ENCODE peak calls at places on chromosomes 5 and 9, in nine cellular contexts. G is tibial artery; D is ovary; S is aorta; J is lower lobe of right lung; X is heart right ventricle; C is right cardiac atrium; O is CD8-positive, alpha-beta T cell; E is CD4-positive, alpha-beta memory T cell. U is an unnamed sample. For H3K27me3, the result is how much of the 10 kb centered on the place peaks cover.

GRCh38 chr9:26245072-26245471 is 566.8 kb upstream of the TUSC1 start:
- DNase-seq in C (no peak), O (no peak), D (no peak), G (no peak), J (no peak), X (no peak), S (no peak), E (no peak), U (no peak)

GRCh38 chr5:179355976-179356968 is 11.0 kb upstream of the ADAMTS2 start:
- DNase-seq in S (no peak), E (no peak), D (peak), X (no peak), G (peak), J (no peak), C (peak), O (no peak), U (no peak)

GRCh38 chr5:124740055-124740454 is 6.4 kb downstream of the ZNF608 start:
- DNase-seq in D (no peak), J (no peak), C (no peak), E (no peak), S (no peak), X (no peak), G (no peak), O (no peak), U (no peak)

GRCh38 chr9:136020206-136020605 is 59.0 kb upstream of the UBAC1 start:
- DNase-seq in O (no peak), C (no peak), G (no peak), S (no peak), E (no peak), D (no peak), J (no peak), X (no peak), U (no peak)

GRCh38 chr5:147860641-147861025 is 17.9 kb upstream of the SCGB3A2 start:
- DNase-seq in D (no peak), C (no peak), J (no peak), X (no peak), S (no peak), G (no peak), O (no peak), E (no peak), U (no peak)

GRCh38 chr5:14959443-14960119 is 88.0 kb upstream of the ANKH start:
- DNase-seq in E (no peak), S (no peak), D (no peak), J (no peak), X (no peak), G (no peak), O (no peak), C (no peak), U (peak)

GRCh38 chr5:151015974-151016587 is 4.3 kb upstream of the GPX3 start:
- DNase-seq in E (no peak), J (no peak), S (no peak), X (no peak), C (no peak), G (no peak), D (no peak), O (no peak), U (no peak)

GRCh38 chr5:95217351-95217750 is 67.5 kb downstream of the MCTP1 start:
- DNase-seq in D (no peak), S (no peak), G (no peak), O (no peak), C (no peak), E (no peak), X (no peak), J (no peak), U (no peak)

GRCh38 chr5:40716000-40716399 is 36.3 kb downstream of the PTGER4 start:
- DNase-seq in G (no peak), D (no peak), C (no peak), J (no peak), O (no peak), E (no peak), X (no peak), S (no peak), U (no peak)

GRCh38 chr5:61813361-61813760 is 481.3 kb downstream of the ZSWIM6 start:
- DNase-seq in E (no peak), C (no peak), X (no peak), O (no peak), J (no peak), G (no peak), D (no peak), S (no peak), U (no peak)

GRCh38 chr5:174690256-174690655 is 34.1 kb upstream of the MSX2 start:
- DNase-seq in O (no peak), J (no peak), E (no peak), C (no peak), D (no peak), G (no peak), X (no peak), S (no peak), U (no peak)

GRCh38 chr9:124696101-124696500 is 75.0 kb downstream of the NR6A1 start:
- DNase-seq in J (no peak), O (no peak), C (no peak), E (no peak), X (no peak), G (no peak), S (no peak), D (no peak), U (peak)

GRCh38 chr5:180006116-180006515 is 65.4 kb downstream of the RNF130 start:
- DNase-seq in G (no peak), D (no peak), E (no peak), S (no peak), X (no peak), O (no peak), J (no peak), C (no peak), U (no peak)

GRCh38 chr5:96080557-96080956 is 118.9 kb upstream of the ELL2 start:
- DNase-seq in X (no peak), E (no peak), O (no peak), C (no peak), D (no peak), J (no peak), G (no peak), S (no peak), U (no peak)

GRCh38 chr5:133336121-133336968 is 276.0 kb downstream of the FSTL4 start:
- DNase-seq in S (peak), G (no peak), X (no peak), D (no peak), C (no peak), J (no peak), O (no peak), E (no peak), U (no peak)

GRCh38 chr5:131589510-131590348 is 45.3 kb downstream of the RAPGEF6 start:
- DNase-seq in X (no peak), C (no peak), S (no peak), D (peak), J (no peak), O (no peak), G (no peak), E (peak), U (peak)

GRCh38 chr9:109971226-109971625 is 191.2 kb downstream of the PALM2AKAP2 start:
- DNase-seq in D (no peak), S (no peak), E (no peak), O (no peak), X (no peak), G (no peak), C (no peak), J (no peak), U (no peak)

GRCh38 chr5:16902846-16903245 is 33.2 kb downstream of the MYO10 start:
- DNase-seq in X (no peak), O (no peak), J (no peak), E (no peak), S (no peak), C (no peak), G (no peak), D (no peak), U (no peak)

GRCh38 chr5:144144956-144145751 is 25.3 kb downstream of the YIPF5 start:
- DNase-seq in O (no peak), E (no peak), C (no peak), S (no peak), X (no peak), G (no peak), J (no peak), D (no peak), U (no peak)

GRCh38 chr9:7097785-7098420 is 340.1 kb downstream of the KDM4C start:
- DNase-seq in D (no peak), C (no peak), E (no peak), O (no peak), J (no peak), S (no peak), G (no peak), X (no peak), U (no peak)

GRCh38 chr5:88840497-88840896 is 42.5 kb downstream of the MEF2C start:
- DNase-seq in E (no peak), C (no peak), G (no peak), D (no peak), O (no peak), J (no peak), S (no peak), X (no peak), U (no peak)

GRCh38 chr9:101119206-101119819 is 90.8 kb downstream of the PLPPR1 start:
- DNase-seq in X (peak), O (no peak), C (peak), J (peak), E (no peak), D (no peak), G (no peak), S (no peak), U (peak)

GRCh38 chr5:157864067-157864466 is 5.1 kb upstream of the CLINT1 start:
- DNase-seq in O (no peak), D (no peak), E (no peak), C (no peak), X (no peak), G (no peak), J (no peak), S (no peak), U (no peak)

GRCh38 chr9:34252670-34253459 is 74.0 kb downstream of the UBAP1 start:
- DNase-seq in J (peak), S (peak), X (peak), E (peak), G (peak), D (peak), O (no peak), C (peak), U (no peak)

GRCh38 chr9:126646162-126646561 is 32.4 kb downstream of the LMX1B start:
- DNase-seq in S (no peak), E (no peak), X (no peak), J (no peak), C (no peak), G (no peak), O (no peak), D (no peak), U (no peak)

GRCh38 chr9:131520448-131520847 is 10.6 kb downstream of the UCK1 start:
- DNase-seq in X (no peak), C (peak), E (no peak), G (no peak), D (no peak), S (no peak), J (no peak), O (no peak), U (no peak)

GRCh38 chr9:117409321-117409720 is 5.5 kb downstream of the ASTN2 start:
- DNase-seq in D (no peak), G (no peak), O (no peak), J (no peak), S (no peak), X (no peak), E (no peak), C (no peak), U (no peak)

GRCh38 chr5:171295801-171296200 is 13.2 kb upstream of the TLX3 start:
- DNase-seq in O (no peak), C (no peak), X (no peak), J (no peak), E (no peak), G (no peak), D (no peak), S (no peak), U (peak)

GRCh38 chr5:64758916-64759315 is 9.6 kb downstream of the SREK1IP1 start:
- DNase-seq in E (no peak), X (no peak), C (no peak), O (no peak), J (no peak), S (no peak), G (no peak), D (no peak), U (no peak)

GRCh38 chr9:132722564-132723065 is 52.4 kb downstream of the GTF3C4 start:
- DNase-seq in C (no peak), S (no peak), G (no peak), X (no peak), O (no peak), D (no peak), J (no peak), E (no peak), U (no peak)
- H3K27me3 ChIP-seq in C (under half), S (under half), G (under half), X (under half), O (under half), D (under half), J (under half), E (under half), U (half or more)

GRCh38 chr5:169736653-169737052 is 99.6 kb downstream of the DOCK2 start:
- DNase-seq in O (no peak), J (no peak), S (no peak), X (no peak), D (no peak), G (no peak), E (no peak), C (no peak), U (no peak)
- H3K27me3 ChIP-seq in O (under half), J (under half), S (under half), X (under half), D (under half), G (under half), E (under half), C (under half), U (under half)

GRCh38 chr9:99037768-99038167 is 67.1 kb upstream of the TGFBR1 start:
- DNase-seq in J (no peak), S (no peak), X (no peak), O (no peak), E (no peak), G (no peak), D (no peak), C (no peak), U (no peak)

GRCh38 chr9:99034149-99034548 is 70.8 kb upstream of the TGFBR1 start:
- DNase-seq in D (no peak), S (no peak), O (no peak), J (no peak), E (no peak), G (no peak), C (no peak), X (no peak), U (no peak)

GRCh38 chr9:99038396-99038795 is 66.5 kb upstream of the TGFBR1 start:
- DNase-seq in O (no peak), J (no peak), E (no peak), S (no peak), X (no peak), G (no peak), C (no peak), D (no peak), U (no peak)

GRCh38 chr9:99031994-99032393 is 72.9 kb upstream of the TGFBR1 start:
- DNase-seq in C (no peak), D (no peak), J (no peak), X (no peak), S (no peak), G (no peak), E (no peak), O (no peak), U (no peak)

DNA sequence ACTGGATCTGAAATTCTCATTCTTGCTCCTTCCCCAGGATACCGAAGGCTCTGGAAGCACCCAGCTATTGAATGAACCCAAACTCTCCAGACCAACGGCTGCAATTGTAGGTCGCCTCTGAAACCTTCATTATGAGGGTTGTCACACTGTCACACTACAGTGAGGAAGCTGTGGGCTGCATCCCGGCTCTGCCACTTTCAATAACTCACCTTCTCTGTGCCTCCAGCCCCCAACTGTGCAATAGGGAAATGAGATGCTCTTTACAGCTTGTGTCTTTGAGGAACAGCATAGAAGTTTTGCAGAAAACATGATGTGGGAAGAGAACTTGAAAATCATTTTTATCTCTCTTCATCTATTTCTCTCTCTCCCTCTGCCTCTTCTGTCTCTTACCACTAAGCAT is 69.6 kb upstream of the TGFBR1 start:
- DNase-seq in S (no peak), O (no peak), G (no peak), C (no peak), D (no peak), J (no peak), E (no peak), X (no peak), U (no peak)
- H3K27me3 ChIP-seq in S (under half), O (under half), G (under half), C (under half), D (under half), J (under half), E (under half), X (half or more), U (under half)

GRCh38 chr5:34806532-34806931 is 32.4 kb upstream of the TTC23L start:
- DNase-seq in O (no peak), C (no peak), G (no peak), S (no peak), E (no peak), J (no peak), X (no peak), D (no peak), U (no peak)
- H3K27me3 ChIP-seq in O (under half), C (under half), G (under half), S (under half), E (under half), J (under half), X (under half), D (under half), U (under half)

GRCh38 chr9:38144421-38144820 is 75.4 kb upstream of the SHB start:
- DNase-seq in O (no peak), C (no peak), G (no peak), S (no peak), J (no peak), D (no peak), E (no peak), X (no peak), U (no peak)

GRCh38 chr9:38146844-38147243 is 77.8 kb upstream of the SHB start:
- DNase-seq in J (no peak), C (no peak), E (no peak), S (no peak), D (no peak), X (no peak), O (no peak), G (no peak), U (no peak)

GRCh38 chr9:38141751-38142150 is 72.7 kb upstream of the SHB start:
- DNase-seq in S (no peak), O (no peak), D (no peak), X (no peak), J (no peak), C (no peak), G (no peak), E (no peak), U (no peak)

GRCh38 chr9:38142201-38142600 is 73.2 kb upstream of the SHB start:
- DNase-seq in D (no peak), X (no peak), J (no peak), O (no peak), E (no peak), C (no peak), S (no peak), G (no peak), U (no peak)

DNA sequence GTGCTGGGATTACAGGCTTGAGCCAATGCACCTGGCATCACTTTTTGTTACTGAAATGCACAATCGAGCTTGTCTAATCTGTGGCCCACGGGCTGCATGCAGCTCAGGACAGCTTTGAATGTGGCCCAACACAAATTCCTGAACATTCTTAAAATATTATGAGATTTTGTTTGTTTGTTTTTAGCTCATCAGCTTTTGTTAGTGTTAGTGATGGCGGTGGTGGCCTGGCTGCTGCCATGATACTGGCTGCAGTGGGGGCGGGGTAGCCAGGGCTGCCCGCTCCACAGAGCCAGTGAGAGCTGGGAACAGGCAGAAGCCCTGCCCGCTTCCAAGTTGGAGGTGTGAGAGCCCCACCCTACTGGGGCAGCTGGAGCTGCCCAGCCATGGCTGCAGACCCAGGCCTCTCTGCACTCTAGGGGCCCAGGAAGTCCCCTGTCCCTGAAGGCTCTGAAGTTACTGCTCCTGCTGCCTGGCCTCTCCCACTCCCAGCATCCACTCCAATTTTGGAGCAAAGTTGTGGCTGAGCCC is 76.6 kb upstream of the SHB start:
- DNase-seq in O (no peak), J (no peak), E (no peak), S (no peak), X (no peak), C (no peak), G (no peak), D (no peak), U (no peak)
- H3K27me3 ChIP-seq in O (under half), J (under half), E (under half), S (under half), X (under half), C (under half), G (under half), D (under half), U (under half)

U was measured in PC-9.